ENCODE peak calls at places on chromosomes 7 and 10, in ten cellular contexts. L is astrocyte; C is CD8-positive, alpha-beta T cell; G is upper lobe of left lung; W is PC-3; B is cardiac muscle cell; Y is colonic mucosa; K is dorsolateral prefrontal cortex; F is tibial nerve; H is Panc1. X is an unnamed sample.
A peak's percentile ranks its signal among the peaks of the same experiment; 100 is the strongest.

GRCh38 chr10:114525368-114525949 is 121.2 kb upstream of the AFAP1L2 start:
- DNase-seq in L (peak; percentile 19), C (no peak), G (no peak), W (no peak), B (peak; percentile 69), Y (no peak), K (no peak), F (no peak), H (no peak), X (peak; percentile 83)

GRCh38 chr7:157709531-157710251 is 372.9 kb downstream of the DNAJB6 start:
- DNase-seq in L (no peak), C (no peak), G (no peak), W (no peak), B (no peak), Y (no peak), K (peak; percentile 30), F (no peak), H (no peak), X (no peak)

GRCh38 chr10:14468022-14468421 is 137.3 kb upstream of the FRMD4A start:
- DNase-seq in L (peak; percentile 82), C (no peak), G (no peak), W (no peak), B (no peak), Y (no peak), K (no peak), F (no peak), H (no peak), X (peak; percentile 70)

GRCh38 chr7:39979406-39980073 is 29.5 kb downstream of the CDK13 start:
- DNase-seq in L (no peak), C (no peak), G (no peak), W (no peak), B (peak; percentile 4), Y (no peak), K (no peak), F (no peak), H (no peak), X (no peak)

GRCh38 chr10:97781541-97782331 is 9.9 kb upstream of the SFRP5 start:
- DNase-seq in L (no peak), C (peak; percentile 27), G (no peak), W (no peak), B (no peak), Y (no peak), K (no peak), F (no peak), H (no peak), X (no peak)

GRCh38 chr10:124545756-124546369 is 84.2 kb downstream of the LHPP start:
- DNase-seq in L (no peak), C (no peak), G (peak; percentile 57), W (no peak), B (no peak), Y (no peak), K (no peak), F (no peak), H (no peak), X (no peak)

GRCh38 chr10:70528726-70529362 is 50.3 kb downstream of the PALD1 start:
- DNase-seq in L (peak; percentile 39), C (no peak), G (no peak), W (peak; percentile 87), B (peak; percentile 58), Y (no peak), K (no peak), F (no peak), H (no peak), X (peak; percentile 39)

GRCh38 chr10:32253300-32253699 is 93.7 kb downstream of the EPC1 start:
- DNase-seq in L (no peak), C (no peak), G (no peak), W (peak; percentile 69), B (no peak), Y (peak; percentile 41), K (no peak), F (no peak), H (no peak), X (peak; percentile 83)

GRCh38 chr7:30238721-30239441 is 45.5 kb upstream of the ZNRF2 start:
- DNase-seq in L (peak; percentile 55), C (no peak), G (no peak), W (peak; percentile 95), B (peak; percentile 62), Y (peak; percentile 64), K (no peak), F (peak; percentile 35), H (no peak), X (peak; percentile 96)

GRCh38 chr10:71260622-71261325 is 48.4 kb downstream of the UNC5B start:
- DNase-seq in L (peak; percentile 92), C (no peak), G (peak; percentile 54), W (no peak), B (peak; percentile 83), Y (no peak), K (peak; percentile 78), F (no peak), H (no peak), X (no peak)

GRCh38 chr7:132516042-132516840 is 60.0 kb downstream of the PLXNA4 start:
- DNase-seq in L (peak; percentile 84), C (no peak), G (no peak), W (peak; percentile 56), B (no peak), Y (no peak), K (no peak), F (no peak), H (no peak), X (peak; percentile 3)

GRCh38 chr7:96772295-96772694 is 62.6 kb upstream of the SEM1 start:
- DNase-seq in L (no peak), C (no peak), G (no peak), W (no peak), B (no peak), Y (no peak), K (no peak), F (no peak), H (no peak), X (no peak)

DNA sequence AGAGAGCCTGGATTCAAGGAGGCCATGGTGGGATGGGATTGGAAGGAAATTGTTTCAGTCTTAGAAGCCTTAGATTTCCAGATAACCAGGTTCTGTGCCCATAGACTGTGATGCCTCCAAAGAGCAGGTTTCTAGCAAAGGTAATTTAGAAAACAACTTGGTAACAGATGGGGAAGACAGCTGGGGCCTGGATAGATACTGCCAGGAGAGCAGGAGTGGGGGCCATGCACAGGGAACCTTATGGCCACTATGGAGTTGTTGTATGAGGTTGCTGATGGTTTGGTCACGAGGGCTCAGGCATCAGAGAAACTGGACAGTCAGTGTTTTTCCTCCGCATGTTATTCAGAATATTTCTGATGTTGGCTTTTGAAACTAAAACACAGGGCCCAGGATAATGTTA is 901.9 kb downstream of the LRMDA start:
- DNase-seq in L (no peak), C (no peak), G (no peak), W (no peak), B (no peak), Y (no peak), K (no peak), F (no peak), H (no peak), X (no peak)
- H3K27ac ChIP-seq in L (no peak overlapping the region), C (no peak overlapping the region), G (no peak overlapping the region), W (no peak overlapping the region), B (no peak overlapping the region), Y (no peak overlapping the region), K (no peak overlapping the region), F (no peak overlapping the region), H (no peak overlapping the region), X (no peak overlapping the region)

GRCh38 chr10:127797339-127797738 is 60.4 kb downstream of the FOXI2 start:
- DNase-seq in L (no peak), C (no peak), G (no peak), W (no peak), B (no peak), Y (no peak), K (no peak), F (no peak), H (no peak), X (no peak)
- TF ChIP-seq CTCF in L (no peak), C (no peak), G (no peak), W (no peak), B (no peak), Y (no peak), K (no peak), F (no peak), H (no peak), X (no peak)

GRCh38 chr7:151409555-151410404 is at the start of gene WDR86:
- DNase-seq in L (no peak), C (no peak), G (peak; percentile 86), W (no peak), B (peak; percentile 77), Y (no peak), K (no peak), F (no peak), H (no peak), X (no peak)

GRCh38 chr7:151411551-151411950 is 1.7 kb upstream of the WDR86 start:
- DNase-seq in L (no peak), C (no peak), G (no peak), W (no peak), B (no peak), Y (no peak), K (no peak), F (no peak), H (no peak), X (no peak)

GRCh38 chr7:151412318-151412717 is 2.5 kb upstream of the WDR86 start:
- DNase-seq in L (no peak), C (no peak), G (no peak), W (no peak), B (no peak), Y (no peak), K (no peak), F (no peak), H (no peak), X (no peak)

GRCh38 chr7:151408839-151409554 is 841 bp downstream of the WDR86 start:
- DNase-seq in L (no peak), C (peak; percentile 36), G (peak; percentile 86), W (no peak), B (peak; percentile 55), Y (no peak), K (no peak), F (peak; percentile 40), H (no peak), X (no peak)

DNA sequence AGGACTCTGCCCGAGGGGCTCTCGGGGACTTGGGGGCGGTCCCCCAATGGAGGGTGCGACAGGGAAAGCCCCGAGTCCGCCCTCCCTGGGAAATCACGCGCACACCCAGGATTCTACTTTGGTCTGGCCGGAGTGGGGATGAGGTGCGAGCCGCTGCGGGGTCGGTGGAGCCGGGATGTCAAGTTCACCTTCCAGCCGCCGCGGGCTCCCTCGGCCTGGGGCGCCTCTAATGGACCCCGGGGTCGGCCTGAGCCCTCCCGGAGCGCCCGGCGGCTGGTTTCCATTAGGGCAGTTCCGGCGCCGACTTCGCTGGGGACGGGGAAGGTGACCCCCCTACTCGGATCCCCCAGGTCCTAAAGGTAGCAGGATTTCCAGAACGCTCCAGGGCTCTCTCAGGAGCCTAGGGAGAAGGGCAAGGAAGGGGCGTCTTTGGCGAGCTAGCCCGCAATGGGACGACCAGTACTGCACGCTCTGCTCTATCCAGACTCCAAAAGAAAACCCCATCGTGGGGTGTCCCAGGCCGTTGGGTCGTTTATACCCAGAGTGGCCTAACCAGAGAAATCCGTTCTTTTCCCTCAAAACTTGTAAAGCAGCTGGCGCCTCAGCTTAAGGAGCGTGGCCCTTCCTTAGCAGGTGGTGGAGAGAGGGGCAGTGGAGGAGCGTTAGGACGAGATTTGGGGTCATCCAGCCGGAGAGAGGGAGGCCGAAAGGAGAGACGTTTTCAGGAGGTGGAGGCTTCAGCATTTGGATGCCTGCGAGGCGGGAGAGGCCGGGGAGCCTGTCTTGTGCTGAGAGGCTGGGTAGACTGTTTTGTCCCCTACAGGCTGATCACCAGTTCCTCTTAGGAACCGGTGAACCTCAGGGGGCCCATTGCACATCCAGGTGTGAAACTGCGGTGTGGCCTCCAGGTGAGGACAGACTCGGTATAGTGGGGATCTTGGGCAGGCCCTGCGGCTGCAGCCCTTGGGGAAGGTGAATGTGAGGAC is 860 bp upstream of the WDR86 start:
- DNase-seq in L (no peak), C (no peak), G (peak; percentile 83), W (no peak), B (peak; percentile 84), Y (no peak), K (no peak), F (no peak), H (no peak), X (no peak)
- H3K27me3 ChIP-seq in L (peaks cover 63% of the 10 kb centered on the region), C (peaks cover 11% of the 10 kb centered on the region), G (peaks cover 10% of the 10 kb centered on the region), W (peaks cover 19% of the 10 kb centered on the region), B (no peaks in the 10 kb centered on the region), Y (peaks cover 25% of the 10 kb centered on the region), K (peaks cover 20% of the 10 kb centered on the region), F (peaks cover 28% of the 10 kb centered on the region), H (no peaks in the 10 kb centered on the region), X (peaks cover 97% of the 10 kb centered on the region)

GRCh38 chr10:93425861-93426260 is 56.3 kb downstream of the MYOF start:
- DNase-seq in L (no peak), C (no peak), G (no peak), W (no peak), B (no peak), Y (no peak), K (no peak), F (no peak), H (no peak), X (no peak)
- H3K27ac ChIP-seq in L (no peak overlapping the region), C (no peak overlapping the region), G (no peak overlapping the region), W (peak overlapping the region; percentile 58), B (no peak overlapping the region), Y (no peak overlapping the region), K (no peak overlapping the region), F (no peak overlapping the region), H (peak overlapping the region; percentile 34), X (no peak overlapping the region)

X was measured in foreskin keratinocyte.